ENCODE peak calls at places on chromosome 6, in five cellular contexts. A is H1, V is IMR-90, U is HepG2, L is K562. N is an unnamed sample.
A peak's percentile ranks its signal among the peaks of the same experiment; 100 is the strongest.

GRCh38 chr6:166463363-166464067 is 80.8 kb upstream of the MPC1 start:
- DNase-seq in A (no peak), V (no peak), U (no peak), L (no peak), N (no peak)

GRCh38 chr6:152975204-152975915 is 7.5 kb downstream of the FBXO5 start:
- DNase-seq in A (no peak), V (no peak), U (no peak), L (no peak), N (no peak)

GRCh38 chr6:130105996-130106704 is 87.8 kb downstream of the L3MBTL3 start:
- DNase-seq in A (no peak), V (no peak), U (no peak), L (no peak), N (no peak)

GRCh38 chr6:70686548-70687133 is 19.0 kb downstream of the SMAP1 start:
- DNase-seq in A (no peak), V (peak; percentile 56), U (peak; percentile 39), L (peak; percentile 15), N (peak; percentile 7)

GRCh38 chr6:36735110-36735971 is 37.7 kb downstream of the RAB44 start:
- DNase-seq in A (no peak), V (peak; percentile 76), U (no peak), L (no peak), N (no peak)

GRCh38 chr6:41536884-41537347 is 9.3 kb upstream of the FOXP4 start:
- DNase-seq in A (no peak), V (no peak), U (no peak), L (no peak), N (no peak)

GRCh38 chr6:106804238-106805016 is 170.1 kb downstream of the CD24 start:
- DNase-seq in A (peak; percentile 33), V (no peak), U (no peak), L (no peak), N (no peak)

GRCh38 chr6:11126876-11127275 is 15.4 kb upstream of the ERVFRD-1 start:
- DNase-seq in A (no peak), V (peak; percentile 23), U (peak; percentile 31), L (no peak), N (no peak)

GRCh38 chr6:31386099-31386498 is 17.3 kb upstream of the MICA start:
- DNase-seq in A (no peak), V (no peak), U (no peak), L (no peak), N (no peak)

GRCh38 chr6:129555206-129555832 is 154.7 kb downstream of the ARHGAP18 start:
- DNase-seq in A (no peak), V (peak; percentile 89), U (no peak), L (no peak), N (no peak)

GRCh38 chr6:6006428-6007310 is at the start of gene NRN1:
- DNase-seq in A (no peak), V (no peak), U (no peak), L (no peak), N (no peak)

GRCh38 chr6:165091121-165091785 is 218.2 kb downstream of the C6orf118 start:
- DNase-seq in A (no peak), V (no peak), U (no peak), L (no peak), N (no peak)

GRCh38 chr6:89483111-89483720 is 50.3 kb downstream of the ANKRD6 start:
- DNase-seq in A (peak; percentile 59), V (no peak), U (peak; percentile 30), L (no peak), N (no peak)
- TF ChIP-seq MAFK in A (no peak), V (no peak), U (no peak), L (no peak), N (no peak)

GRCh38 chr6:161740486-161740885 is 466.6 kb upstream of the AGPAT4 start:
- DNase-seq in A (no peak), V (no peak), U (no peak), L (no peak), N (no peak)
- TF ChIP-seq MAFK in A (no peak), V (no peak), U (no peak), L (no peak), N (no peak)

GRCh38 chr6:47200536-47201334 is 109.0 kb downstream of the TNFRSF21 start:
- DNase-seq in A (no peak), V (no peak), U (peak; percentile 71), L (no peak), N (no peak)
- TF ChIP-seq MAFK in A (no peak), V (no peak), U (no peak), L (no peak), N (no peak)

GRCh38 chr6:121732641-121733040 is 297.2 kb downstream of the GJA1 start:
- DNase-seq in A (no peak), V (peak; percentile 59), U (no peak), L (no peak), N (no peak)
- TF ChIP-seq MAFK in A (no peak), V (no peak), U (no peak), L (no peak), N (no peak)

DNA sequence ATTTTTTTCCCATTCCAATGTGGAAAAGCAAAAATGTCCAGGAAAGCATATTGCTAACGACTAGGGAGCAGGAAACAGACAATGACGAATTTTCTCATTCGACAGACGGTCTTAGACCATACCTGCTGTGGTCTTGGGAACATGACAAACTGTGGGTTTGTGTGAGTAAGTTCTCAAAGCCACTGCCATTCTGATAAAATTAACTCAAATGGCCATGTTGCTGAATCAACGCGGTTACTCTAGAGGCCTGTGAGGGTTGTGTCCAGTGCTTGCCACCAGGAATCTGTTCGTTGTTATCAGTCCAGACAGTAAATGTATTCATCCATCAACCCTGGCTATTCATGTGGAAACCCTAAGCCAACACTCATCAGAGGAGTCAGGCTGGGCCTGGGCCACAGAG is 124.3 kb downstream of the MYLK4 start:
- DNase-seq in A (no peak), V (peak; percentile 47), U (no peak), L (no peak), N (no peak)
- TF ChIP-seq MAFK in A (no peak), V (no peak), U (no peak), L (no peak), N (no peak)